ENCODE peak calls at places on chromosomes 2 and 18, in six cellular contexts. G, Y, S, V, B and A are unnamed samples.

GRCh38 chr2:16105664-16106281 is 165.4 kb downstream of the MYCN start:
- DNase-seq in G (no peak), Y (no peak), S (no peak), V (no peak), B (no peak), A (no peak)

GRCh38 chr2:170679607-170680079 is 35.5 kb upstream of the SP5 start:
- DNase-seq in G (no peak), Y (no peak), S (no peak), V (peak; percentile 56), B (no peak), A (peak; percentile 21)

GRCh38 chr2:222899413-222900181 is 38.8 kb downstream of the ACSL3 start:
- DNase-seq in G (no peak), Y (no peak), S (no peak), V (no peak), B (no peak), A (no peak)

GRCh38 chr2:7866104-7866503 is 815.8 kb upstream of the ID2 start:
- DNase-seq in G (no peak), Y (no peak), S (peak; percentile 5), V (no peak), B (no peak), A (no peak)

GRCh38 chr18:75167137-75167536 is 41.8 kb downstream of the PTGR3 start:
- DNase-seq in G (no peak), Y (no peak), S (no peak), V (no peak), B (no peak), A (no peak)

GRCh38 chr2:196253115-196253484 is 81.7 kb upstream of the STK17B start:
- DNase-seq in G (no peak), Y (no peak), S (no peak), V (no peak), B (no peak), A (no peak)

GRCh38 chr2:227460079-227460485 is 11.9 kb upstream of the AGFG1 start:
- DNase-seq in G (no peak), Y (no peak), S (peak; percentile 57), V (peak; percentile 66), B (no peak), A (no peak)

GRCh38 chr2:10668402-10669012 is 21.3 kb downstream of the NOL10 start:
- DNase-seq in G (no peak), Y (peak; percentile 15), S (no peak), V (peak; percentile 77), B (no peak), A (no peak)

GRCh38 chr2:240453461-240454030 is 18.1 kb downstream of the GPC1 start:
- DNase-seq in G (no peak), Y (no peak), S (peak; percentile 85), V (no peak), B (peak; percentile 42), A (no peak)

GRCh38 chr2:25165992-25166618 is 2.3 kb downstream of the POMC start:
- DNase-seq in G (no peak), Y (peak; percentile 26), S (no peak), V (peak; percentile 29), B (no peak), A (peak; percentile 68)

GRCh38 chr18:47287911-47288635 is 36.6 kb upstream of the SKOR2 start:
- DNase-seq in G (no peak), Y (no peak), S (no peak), V (no peak), B (no peak), A (no peak)

GRCh38 chr2:128834853-128835252 is 516.2 kb upstream of the HS6ST1 start:
- DNase-seq in G (no peak), Y (no peak), S (no peak), V (no peak), B (no peak), A (no peak)

GRCh38 chr2:160968183-160968582 is 192.0 kb upstream of the TANK start:
- DNase-seq in G (no peak), Y (no peak), S (no peak), V (no peak), B (no peak), A (no peak)

GRCh38 chr2:157897106-157897971 is 21.2 kb upstream of the ACVR1 start:
- DNase-seq in G (no peak), Y (no peak), S (no peak), V (peak; percentile 18), B (no peak), A (no peak)

GRCh38 chr18:8499810-8500663 is 109.2 kb upstream of the RAB12 start:
- DNase-seq in G (no peak), Y (no peak), S (no peak), V (no peak), B (no peak), A (no peak)

GRCh38 chr2:46334389-46335345 is 37.5 kb downstream of the EPAS1 start:
- DNase-seq in G (no peak), Y (no peak), S (no peak), V (no peak), B (no peak), A (no peak)
- H3K4me3 ChIP-seq in G (peak overlapping the region; percentile 38), Y (peak overlapping the region; percentile 37), S (peak overlapping the region; percentile 2), V (no peak overlapping the region), B (peak overlapping the region; percentile 8), A (peak overlapping the region; percentile 15)

DNA sequence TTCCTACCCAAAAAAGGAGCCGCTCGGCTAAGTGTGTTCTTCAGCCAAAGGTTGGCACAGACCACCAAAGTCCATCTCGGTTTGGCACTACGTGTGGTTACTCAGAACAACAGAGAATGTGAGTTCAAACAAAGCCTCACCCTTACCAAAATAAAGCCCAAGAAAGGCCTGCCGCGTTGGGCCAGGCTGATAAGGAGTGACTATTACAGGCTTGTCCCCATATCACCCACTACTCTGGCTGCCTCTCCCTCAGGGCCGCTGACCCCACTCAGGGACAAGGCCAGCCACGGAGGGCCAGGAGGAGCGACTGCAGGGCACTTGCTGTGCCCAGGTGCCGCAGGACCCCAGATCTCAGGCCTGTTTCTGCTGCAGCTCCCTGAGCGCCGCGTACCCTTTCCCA is 13.8 kb downstream of the HS1BP3 start:
- DNase-seq in G (no peak), Y (no peak), S (no peak), V (no peak), B (no peak), A (no peak)
- TF ChIP-seq EP300 in G (no peak), Y (no peak), S (no peak), V (no peak), B (peak; percentile 78), A (no peak)

GRCh38 chr2:36559221-36559942 is 38.6 kb downstream of the FEZ2 start:
- DNase-seq in G (no peak), Y (no peak), S (peak; percentile 19), V (no peak), B (no peak), A (no peak)

GRCh38 chr2:36560726-36561125 is 37.2 kb downstream of the FEZ2 start:
- DNase-seq in G (no peak), Y (no peak), S (no peak), V (no peak), B (no peak), A (no peak)

GRCh38 chr2:36562973-36563532 is 34.9 kb downstream of the FEZ2 start:
- DNase-seq in G (no peak), Y (no peak), S (no peak), V (no peak), B (no peak), A (no peak)

GRCh38 chr2:36562245-36562644 is 35.7 kb downstream of the FEZ2 start:
- DNase-seq in G (no peak), Y (no peak), S (no peak), V (no peak), B (no peak), A (no peak)

GRCh38 chr2:36561223-36561944 is 36.6 kb downstream of the FEZ2 start:
- DNase-seq in G (no peak), Y (peak; percentile 72), S (no peak), V (peak; percentile 16), B (no peak), A (peak; percentile 53)
- H3K4me3 ChIP-seq in G (no peak overlapping the region), Y (peak overlapping the region; percentile 14), S (no peak overlapping the region), V (no peak overlapping the region), B (no peak overlapping the region), A (no peak overlapping the region)

GRCh38 chr2:9074930-9075329 is 71.4 kb upstream of the MBOAT2 start:
- DNase-seq in G (no peak), Y (no peak), S (no peak), V (peak; percentile 12), B (no peak), A (no peak)

GRCh38 chr2:9071584-9072124 is 68.2 kb upstream of the MBOAT2 start:
- DNase-seq in G (no peak), Y (no peak), S (no peak), V (no peak), B (no peak), A (no peak)

GRCh38 chr2:9065901-9066300 is 62.4 kb upstream of the MBOAT2 start:
- DNase-seq in G (no peak), Y (no peak), S (no peak), V (no peak), B (no peak), A (no peak)

GRCh38 chr2:9069496-9069991 is 66.1 kb upstream of the MBOAT2 start:
- DNase-seq in G (no peak), Y (no peak), S (no peak), V (no peak), B (no peak), A (no peak)

DNA sequence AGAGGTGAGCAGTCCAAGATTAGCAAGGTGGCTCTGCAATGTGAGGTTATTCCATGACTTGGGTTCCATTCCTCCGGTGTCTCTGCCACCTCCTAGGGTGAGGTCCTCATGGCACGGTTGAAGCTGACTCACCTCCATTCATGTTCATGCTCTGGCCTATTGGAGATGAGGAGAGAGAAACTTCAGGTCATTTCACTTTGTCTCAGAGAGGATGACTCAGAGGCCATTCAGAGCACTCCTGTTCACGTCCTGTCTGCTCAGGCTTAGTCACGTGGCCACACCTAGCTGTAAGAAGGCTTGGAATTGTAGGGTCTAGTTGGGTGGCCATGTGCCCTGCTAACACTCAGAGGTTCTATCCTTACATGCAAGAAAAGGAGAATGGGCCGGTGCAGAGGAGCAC is 67.5 kb upstream of the MBOAT2 start:
- DNase-seq in G (no peak), Y (peak; percentile 86), S (no peak), V (peak; percentile 71), B (no peak), A (peak; percentile 42)
- TF ChIP-seq EP300 in G (no peak), Y (peak; percentile 30), S (no peak), V (no peak), B (no peak), A (no peak)

DNA sequence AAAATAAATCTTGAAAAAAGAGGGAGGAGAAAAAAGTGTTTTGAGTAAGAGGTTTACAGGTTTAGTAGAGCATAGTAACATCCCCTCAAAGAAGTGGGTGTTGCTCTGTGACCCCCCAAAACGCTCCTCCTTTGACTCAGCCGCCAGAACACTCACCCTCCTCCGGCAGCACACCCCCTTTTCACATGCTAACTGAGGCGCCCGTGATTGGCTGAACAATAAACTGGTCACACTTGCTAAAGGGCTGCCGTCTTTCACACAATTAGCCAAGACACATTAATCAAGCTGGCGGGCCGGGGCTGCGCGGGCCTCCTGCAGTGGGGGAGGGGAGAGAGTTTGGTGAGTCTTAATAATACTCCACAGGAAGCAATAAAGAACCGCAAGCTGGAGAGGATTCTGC is 52.4 kb downstream of the CDK15 start:
- DNase-seq in G (no peak), Y (no peak), S (peak; percentile 58), V (peak; percentile 16), B (peak; percentile 67), A (peak; percentile 21)
- H3K4me3 ChIP-seq in G (peak overlapping the region; percentile 29), Y (no peak overlapping the region), S (no peak overlapping the region), V (no peak overlapping the region), B (peak overlapping the region; percentile 16), A (peak overlapping the region; percentile 22)